ENCODE peak calls at places on chromosome 10, in seven cellular contexts. W is fibroblast of the aortic adventitia; Q is T-helper 9 cell; G is Calu3; B is activated CD8-positive, alpha-beta T cell treated with anti-CD3 and anti-CD28 coated beads, Interleukin-2, amount 10 ng/mL, durations not matched to agents 7 days and 5 days; V is aorta; Z is GF-D8. N is an unnamed sample.
A peak's percentile ranks its signal among the peaks of the same experiment; 100 is the strongest.

GRCh38 chr10:48672596-48673255 is 11.9 kb upstream of the WDFY4 start:
- DNase-seq in W (no peak), Z (no peak), G (no peak), V (no peak), B (no peak), Q (no peak), N (no peak)

GRCh38 chr10:76051007-76051936 is 619.8 kb downstream of the LRMDA start:
- DNase-seq in W (no peak), V (no peak), Q (no peak), B (no peak), G (no peak), Z (no peak), N (no peak)

GRCh38 chr10:120666311-120666710 is 184.9 kb upstream of the WDR11 start:
- DNase-seq in W (no peak), Z (no peak), V (no peak), B (no peak), Q (no peak), G (no peak), N (no peak)

GRCh38 chr10:100009283-100009792 is 409 bp downstream of the DNMBP start:
- DNase-seq in W (peak; percentile 48), B (peak; percentile 24), Z (no peak), V (no peak), Q (no peak), G (no peak), N (no peak)

GRCh38 chr10:126459878-126460481 is 71.7 kb upstream of the ADAM12 start:
- DNase-seq in Z (no peak), Q (no peak), G (peak; percentile 40), W (peak; percentile 81), B (no peak), V (no peak), N (no peak)

GRCh38 chr10:14953452-14954000 is 370 bp downstream of the DCLRE1C start:
- DNase-seq in B (peak; percentile 44), Q (no peak), Z (no peak), W (peak; percentile 68), G (peak; percentile 60), V (no peak), N (peak; percentile 51)

GRCh38 chr10:131943021-131943814 is 38.5 kb downstream of the BNIP3 start:
- DNase-seq in Q (no peak), B (no peak), W (peak; percentile 6), G (peak; percentile 4), Z (no peak), V (peak; percentile 36), N (peak; percentile 25)

GRCh38 chr10:48697821-48698764 is 13.4 kb downstream of the WDFY4 start:
- DNase-seq in G (no peak), Q (no peak), Z (no peak), B (no peak), V (no peak), W (no peak), N (no peak)

GRCh38 chr10:77383861-77384553 is 253.6 kb downstream of the KCNMA1 start:
- DNase-seq in W (peak; percentile 21), Q (no peak), V (no peak), G (no peak), B (no peak), Z (no peak), N (no peak)

GRCh38 chr10:112811741-112812551 is 138.1 kb upstream of the TCF7L2 start:
- DNase-seq in G (peak; percentile 62), Q (no peak), V (peak; percentile 88), B (no peak), Z (no peak), W (peak; percentile 95), N (no peak)

GRCh38 chr10:114628106-114628505 is 30.0 kb downstream of the ABLIM1 start:
- DNase-seq in Z (no peak), G (no peak), W (no peak), B (no peak), Q (no peak), V (no peak), N (no peak)

GRCh38 chr10:104099274-104099673 is 13.6 kb upstream of the COL17A1 start:
- DNase-seq in W (peak; percentile 46), Z (no peak), G (no peak), Q (no peak), B (no peak), V (no peak), N (no peak)

GRCh38 chr10:99595770-99596465 is 24.3 kb downstream of the SLC25A28 start:
- DNase-seq in Q (no peak), W (no peak), Z (no peak), G (no peak), B (no peak), V (no peak), N (no peak)

GRCh38 chr10:71070741-71071140 is 141.6 kb upstream of the UNC5B start:
- DNase-seq in G (no peak), V (no peak), Q (no peak), B (no peak), Z (no peak), W (no peak), N (no peak)

GRCh38 chr10:97101166-97101940 is 84.4 kb downstream of the SLIT1 start:
- DNase-seq in G (no peak), V (no peak), Z (no peak), Q (no peak), W (no peak), B (no peak), N (no peak)

GRCh38 chr10:96606216-96606615 is 19.4 kb upstream of the TM9SF3 start:
- DNase-seq in W (no peak), G (no peak), V (no peak), Q (no peak), B (no peak), Z (no peak), N (no peak)

GRCh38 chr10:8088504-8088903 is 34.0 kb downstream of the GATA3 start:
- DNase-seq in W (no peak), B (peak; percentile 74), Q (peak; percentile 16), V (no peak), Z (no peak), G (no peak), N (no peak)

GRCh38 chr10:126902157-126902556 is 3.1 kb upstream of the DOCK1 start:
- DNase-seq in Z (no peak), V (peak; percentile 48), Q (no peak), B (no peak), G (peak; percentile 48), W (peak; percentile 64), N (peak; percentile 92)

GRCh38 chr10:76649723-76650127 is 987.9 kb downstream of the KCNMA1 start:
- DNase-seq in G (no peak), W (peak; percentile 89), Q (no peak), V (no peak), Z (no peak), B (no peak), N (no peak)

GRCh38 chr10:79378647-79379511 is 31.6 kb downstream of the PPIF start:
- DNase-seq in Q (no peak), V (no peak), G (no peak), B (no peak), Z (no peak), W (no peak), N (no peak)

GRCh38 chr10:12396567-12396966 is 47.2 kb downstream of the CAMK1D start:
- DNase-seq in V (no peak), Z (no peak), B (no peak), G (no peak), W (peak; percentile 14), Q (no peak), N (no peak)

GRCh38 chr10:102545997-102546396 is 42.2 kb downstream of the SUFU start:
- DNase-seq in Q (no peak), V (no peak), B (no peak), W (peak; percentile 18), Z (peak; percentile 36), G (no peak), N (no peak)

GRCh38 chr10:124155781-124156401 is 62.5 kb upstream of the CHST15 start:
- DNase-seq in Q (no peak), G (peak; percentile 44), W (peak; percentile 83), B (no peak), V (no peak), Z (no peak), N (no peak)

GRCh38 chr10:127278001-127278400 is 81.6 kb upstream of the INSYN2A start:
- DNase-seq in B (no peak), G (no peak), V (no peak), W (peak; percentile 33), Q (no peak), Z (no peak), N (no peak)

GRCh38 chr10:87973635-87974034 is 110.2 kb downstream of the PTEN start:
- DNase-seq in V (no peak), B (no peak), Q (no peak), Z (no peak), W (peak; percentile 45), G (no peak), N (no peak)

GRCh38 chr10:48779546-48780152 is 95.0 kb downstream of the WDFY4 start:
- DNase-seq in Q (no peak), Z (no peak), G (no peak), V (no peak), W (no peak), B (peak; percentile 7), N (no peak)

GRCh38 chr10:11292576-11293302 is 275.1 kb downstream of the CELF2 start:
- DNase-seq in W (no peak), V (no peak), Q (no peak), Z (no peak), B (no peak), G (no peak), N (no peak)

GRCh38 chr10:110413903-110414562 is 83.7 kb upstream of the DUSP5 start:
- DNase-seq in B (no peak), W (no peak), Q (peak; percentile 7), Z (no peak), V (no peak), G (no peak), N (no peak)

GRCh38 chr10:14573666-14574261 is 200.9 kb downstream of the FAM107B start:
- DNase-seq in Q (no peak), V (no peak), G (no peak), Z (no peak), B (no peak), W (no peak), N (no peak)

GRCh38 chr10:46558411-46559185 is 2.1 kb upstream of the GPRIN2 start:
- DNase-seq in G (peak; percentile 19), Q (no peak), B (peak; percentile 16), Z (no peak), W (no peak), V (peak; percentile 76), N (peak; percentile 79)